ENCODE peak calls at places on chromosomes 7 and 10, in eight cellular contexts. One of them, this sample, is unnamed.

GRCh38 chr10:22649390-22649841 is 65.0 kb downstream of the PIP4K2A start:
- DNase-seq in left lung: no peak
- DNase-seq in endothelial cell: no peak
- DNase-seq in brain microvascular endothelial cell: no peak
- DNase-seq in ovary: no peak
- DNase-seq in GM20000: no peak
- DNase-seq in stomach: no peak
- DNase-seq in lower leg skin: no peak
- DNase-seq in this sample: no peak

GRCh38 chr7:46007194-46007593 is 86.1 kb upstream of the IGFBP3 start:
- DNase-seq in left lung: no peak
- DNase-seq in endothelial cell: no peak
- DNase-seq in brain microvascular endothelial cell: no peak
- DNase-seq in ovary: no peak
- DNase-seq in GM20000: no peak
- DNase-seq in stomach: no peak
- DNase-seq in lower leg skin: no peak
- DNase-seq in this sample: no peak

GRCh38 chr10:125113661-125114388 is 46.5 kb downstream of the CTBP2 start:
- DNase-seq in left lung: no peak
- DNase-seq in endothelial cell: no peak
- DNase-seq in brain microvascular endothelial cell: peak
- DNase-seq in ovary: no peak
- DNase-seq in GM20000: no peak
- DNase-seq in stomach: peak
- DNase-seq in lower leg skin: no peak
- DNase-seq in this sample: no peak

GRCh38 chr10:59536576-59537014 is 173.1 kb downstream of the SLC16A9 start:
- DNase-seq in left lung: no peak
- DNase-seq in endothelial cell: peak
- DNase-seq in brain microvascular endothelial cell: peak
- DNase-seq in ovary: peak
- DNase-seq in GM20000: no peak
- DNase-seq in stomach: no peak
- DNase-seq in lower leg skin: no peak
- DNase-seq in this sample: no peak

GRCh38 chr7:8261711-8262695 is at the start of gene ICA1:
- DNase-seq in left lung: peak
- DNase-seq in endothelial cell: peak
- DNase-seq in brain microvascular endothelial cell: peak
- DNase-seq in ovary: peak
- DNase-seq in GM20000: peak
- DNase-seq in stomach: peak
- DNase-seq in lower leg skin: peak
- DNase-seq in this sample: peak

GRCh38 chr7:125695631-125696030 is 766.0 kb upstream of the POT1 start:
- DNase-seq in left lung: no peak
- DNase-seq in endothelial cell: no peak
- DNase-seq in brain microvascular endothelial cell: no peak
- DNase-seq in ovary: no peak
- DNase-seq in GM20000: no peak
- DNase-seq in stomach: no peak
- DNase-seq in lower leg skin: no peak
- DNase-seq in this sample: no peak

GRCh38 chr7:1176891-1177373 is 16.9 kb upstream of the ZFAND2A start:
- DNase-seq in left lung: peak
- DNase-seq in endothelial cell: peak
- DNase-seq in brain microvascular endothelial cell: peak
- DNase-seq in ovary: peak
- DNase-seq in GM20000: peak
- DNase-seq in stomach: peak
- DNase-seq in lower leg skin: peak
- DNase-seq in this sample: peak

GRCh38 chr10:99964791-99965190 is 45.0 kb downstream of the DNMBP start:
- DNase-seq in left lung: no peak
- DNase-seq in endothelial cell: no peak
- DNase-seq in brain microvascular endothelial cell: no peak
- DNase-seq in ovary: no peak
- DNase-seq in GM20000: no peak
- DNase-seq in stomach: no peak
- DNase-seq in lower leg skin: no peak
- DNase-seq in this sample: no peak

GRCh38 chr7:64528770-64529169 is 34.1 kb downstream of the ZNF680 start:
- DNase-seq in left lung: no peak
- DNase-seq in endothelial cell: no peak
- DNase-seq in brain microvascular endothelial cell: no peak
- DNase-seq in ovary: no peak
- DNase-seq in GM20000: no peak
- DNase-seq in stomach: no peak
- DNase-seq in lower leg skin: no peak
- DNase-seq in this sample: no peak

GRCh38 chr7:99094369-99094768 is 49.5 kb downstream of the SMURF1 start:
- DNase-seq in left lung: no peak
- DNase-seq in endothelial cell: no peak
- DNase-seq in brain microvascular endothelial cell: no peak
- DNase-seq in ovary: no peak
- DNase-seq in GM20000: no peak
- DNase-seq in stomach: no peak
- DNase-seq in lower leg skin: no peak
- DNase-seq in this sample: no peak

GRCh38 chr10:126910798-126911197 is 5.6 kb downstream of the DOCK1 start:
- DNase-seq in left lung: no peak
- DNase-seq in endothelial cell: no peak
- DNase-seq in brain microvascular endothelial cell: no peak
- DNase-seq in ovary: no peak
- DNase-seq in GM20000: no peak
- DNase-seq in stomach: no peak
- DNase-seq in lower leg skin: no peak
- DNase-seq in this sample: no peak

GRCh38 chr7:15643000-15643705 is 43.3 kb downstream of the MEOX2 start:
- DNase-seq in left lung: peak
- DNase-seq in endothelial cell: no peak
- DNase-seq in brain microvascular endothelial cell: no peak
- DNase-seq in ovary: no peak
- DNase-seq in GM20000: no peak
- DNase-seq in stomach: no peak
- DNase-seq in lower leg skin: no peak
- DNase-seq in this sample: no peak

DNA sequence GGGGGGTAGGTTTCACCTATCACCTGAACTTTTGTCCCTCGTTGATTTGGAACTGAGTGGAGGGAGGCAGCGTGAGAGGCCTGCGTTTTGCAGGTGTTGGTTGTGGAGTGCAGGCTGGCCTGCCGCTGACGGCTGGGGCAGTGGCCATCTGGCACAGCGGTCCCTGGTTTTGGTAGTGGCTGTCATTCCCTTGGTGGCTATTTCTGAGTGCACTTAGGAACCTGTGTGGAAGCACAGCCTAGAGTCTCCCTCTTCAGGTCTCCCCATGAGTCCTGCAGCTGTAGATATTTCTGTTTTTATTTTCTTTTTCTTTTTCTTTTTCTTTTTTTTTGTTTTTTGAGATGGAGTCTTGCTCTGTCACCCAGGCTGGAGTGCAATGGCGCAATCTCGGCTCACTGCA is 129.2 kb downstream of the CUL2 start:
- DNase-seq in left lung: no peak
- DNase-seq in endothelial cell: no peak
- DNase-seq in brain microvascular endothelial cell: no peak
- DNase-seq in ovary: no peak
- DNase-seq in GM20000: no peak
- DNase-seq in stomach: no peak
- DNase-seq in lower leg skin: no peak
- DNase-seq in this sample: no peak
- TF ChIP-seq CTCF in left lung: no peak
- TF ChIP-seq CTCF in endothelial cell: no peak
- TF ChIP-seq CTCF in brain microvascular endothelial cell: peak
- TF ChIP-seq CTCF in ovary: no peak
- TF ChIP-seq CTCF in GM20000: no peak
- TF ChIP-seq CTCF in stomach: no peak
- TF ChIP-seq CTCF in lower leg skin: no peak
- TF ChIP-seq CTCF in this sample: no peak

GRCh38 chr10:93771354-93771753 is 13.6 kb downstream of the LGI1 start:
- DNase-seq in left lung: no peak
- DNase-seq in endothelial cell: no peak
- DNase-seq in brain microvascular endothelial cell: no peak
- DNase-seq in ovary: no peak
- DNase-seq in GM20000: no peak
- DNase-seq in stomach: no peak
- DNase-seq in lower leg skin: no peak
- DNase-seq in this sample: no peak

GRCh38 chr10:93773120-93773519 is 15.4 kb downstream of the LGI1 start:
- DNase-seq in left lung: no peak
- DNase-seq in endothelial cell: no peak
- DNase-seq in brain microvascular endothelial cell: no peak
- DNase-seq in ovary: no peak
- DNase-seq in GM20000: no peak
- DNase-seq in stomach: no peak
- DNase-seq in lower leg skin: no peak
- DNase-seq in this sample: no peak

GRCh38 chr10:93777092-93777491 is 19.4 kb downstream of the LGI1 start:
- DNase-seq in left lung: no peak
- DNase-seq in endothelial cell: no peak
- DNase-seq in brain microvascular endothelial cell: no peak
- DNase-seq in ovary: no peak
- DNase-seq in GM20000: no peak
- DNase-seq in stomach: no peak
- DNase-seq in lower leg skin: no peak
- DNase-seq in this sample: no peak

GRCh38 chr10:93773705-93774104 is 16.0 kb downstream of the LGI1 start:
- DNase-seq in left lung: no peak
- DNase-seq in endothelial cell: no peak
- DNase-seq in brain microvascular endothelial cell: no peak
- DNase-seq in ovary: no peak
- DNase-seq in GM20000: no peak
- DNase-seq in stomach: no peak
- DNase-seq in lower leg skin: no peak
- DNase-seq in this sample: no peak

GRCh38 chr10:93775330-93775729 is 17.6 kb downstream of the LGI1 start:
- DNase-seq in left lung: no peak
- DNase-seq in endothelial cell: no peak
- DNase-seq in brain microvascular endothelial cell: no peak
- DNase-seq in ovary: no peak
- DNase-seq in GM20000: no peak
- DNase-seq in stomach: no peak
- DNase-seq in lower leg skin: no peak
- DNase-seq in this sample: no peak
- TF ChIP-seq CTCF in left lung: no peak
- TF ChIP-seq CTCF in endothelial cell: no peak
- TF ChIP-seq CTCF in brain microvascular endothelial cell: no peak
- TF ChIP-seq CTCF in ovary: no peak
- TF ChIP-seq CTCF in GM20000: no peak
- TF ChIP-seq CTCF in stomach: no peak
- TF ChIP-seq CTCF in lower leg skin: no peak
- TF ChIP-seq CTCF in this sample: peak

DNA sequence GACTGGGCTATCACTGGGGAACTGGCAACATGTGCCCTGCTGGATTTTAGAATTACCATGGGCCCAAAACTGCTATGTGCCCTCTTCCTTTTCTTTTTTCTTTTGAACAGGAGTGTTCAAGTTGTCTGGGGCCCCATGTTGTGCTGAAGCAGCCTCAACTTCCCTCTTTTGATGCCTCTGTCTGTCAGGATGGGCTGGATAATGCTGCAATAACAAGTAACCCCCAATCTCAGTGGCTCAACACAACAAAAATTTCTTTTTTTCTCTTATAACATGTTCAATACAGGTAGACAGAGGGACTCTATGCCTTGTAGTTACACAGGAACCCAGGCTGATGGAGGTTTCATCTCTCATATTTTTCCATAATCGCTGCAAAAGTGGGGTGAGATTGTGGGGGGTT is 8.2 kb upstream of the PCBD1 start:
- DNase-seq in left lung: no peak
- DNase-seq in endothelial cell: no peak
- DNase-seq in brain microvascular endothelial cell: no peak
- DNase-seq in ovary: no peak
- DNase-seq in GM20000: no peak
- DNase-seq in stomach: no peak
- DNase-seq in lower leg skin: no peak
- DNase-seq in this sample: no peak
- TF ChIP-seq CTCF in left lung: no peak
- TF ChIP-seq CTCF in endothelial cell: no peak
- TF ChIP-seq CTCF in brain microvascular endothelial cell: no peak
- TF ChIP-seq CTCF in ovary: no peak
- TF ChIP-seq CTCF in GM20000: no peak
- TF ChIP-seq CTCF in stomach: no peak
- TF ChIP-seq CTCF in lower leg skin: no peak
- TF ChIP-seq CTCF in this sample: no peak

GRCh38 chr7:140232959-140233649 is 56.3 kb upstream of the KDM7A start:
- DNase-seq in left lung: no peak
- DNase-seq in endothelial cell: no peak
- DNase-seq in brain microvascular endothelial cell: no peak
- DNase-seq in ovary: no peak
- DNase-seq in GM20000: peak
- DNase-seq in stomach: no peak
- DNase-seq in lower leg skin: no peak
- DNase-seq in this sample: no peak

GRCh38 chr7:140229591-140230516 is 53.1 kb upstream of the KDM7A start:
- DNase-seq in left lung: peak
- DNase-seq in endothelial cell: peak
- DNase-seq in brain microvascular endothelial cell: no peak
- DNase-seq in ovary: no peak
- DNase-seq in GM20000: peak
- DNase-seq in stomach: peak
- DNase-seq in lower leg skin: no peak
- DNase-seq in this sample: no peak

GRCh38 chr7:140230862-140231778 is 54.3 kb upstream of the KDM7A start:
- DNase-seq in left lung: peak
- DNase-seq in endothelial cell: peak
- DNase-seq in brain microvascular endothelial cell: peak
- DNase-seq in ovary: no peak
- DNase-seq in GM20000: peak
- DNase-seq in stomach: peak
- DNase-seq in lower leg skin: peak
- DNase-seq in this sample: peak

GRCh38 chr7:140230517-140230861 is 53.7 kb upstream of the KDM7A start:
- DNase-seq in left lung: peak
- DNase-seq in endothelial cell: no peak
- DNase-seq in brain microvascular endothelial cell: no peak
- DNase-seq in ovary: no peak
- DNase-seq in GM20000: peak
- DNase-seq in stomach: peak
- DNase-seq in lower leg skin: no peak
- DNase-seq in this sample: no peak

DNA sequence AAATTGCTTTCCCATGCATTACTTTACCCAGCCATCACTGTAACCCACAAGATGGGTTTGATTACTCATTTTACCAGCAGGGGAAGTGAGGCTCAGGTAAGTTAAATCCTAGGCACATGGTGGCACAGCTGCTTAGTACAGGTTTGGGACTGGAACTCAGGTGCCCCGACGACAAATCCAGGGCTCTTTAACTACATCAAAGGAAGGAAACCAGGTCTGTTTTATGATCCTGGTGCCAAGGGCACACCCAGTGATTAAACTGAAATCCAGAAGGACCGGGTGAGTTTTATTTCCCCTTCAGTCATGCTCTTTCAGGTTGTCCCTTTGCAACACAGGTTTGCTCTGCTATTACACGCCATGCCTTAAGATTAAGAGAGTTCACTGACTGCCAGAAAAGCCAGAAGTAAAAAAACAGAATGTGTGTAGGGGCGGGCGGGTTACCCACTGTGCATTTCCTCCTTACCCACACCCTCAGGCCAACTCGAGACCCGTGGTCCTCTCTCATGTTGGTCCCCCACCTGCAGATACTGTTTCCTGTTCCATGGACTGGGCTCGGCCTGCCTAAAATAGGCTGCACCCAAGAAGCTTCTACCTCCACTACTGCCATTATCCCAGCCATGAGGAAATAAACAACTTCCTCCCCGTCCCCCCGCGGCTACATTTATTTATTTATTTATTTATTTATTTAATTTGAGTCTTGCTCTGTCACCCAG is 55.2 kb upstream of the KDM7A start:
- DNase-seq in left lung: no peak
- DNase-seq in endothelial cell: no peak
- DNase-seq in brain microvascular endothelial cell: no peak
- DNase-seq in ovary: no peak
- DNase-seq in GM20000: no peak
- DNase-seq in stomach: peak
- DNase-seq in lower leg skin: peak
- DNase-seq in this sample: no peak
- TF ChIP-seq CTCF in left lung: no peak
- TF ChIP-seq CTCF in endothelial cell: no peak
- TF ChIP-seq CTCF in brain microvascular endothelial cell: no peak
- TF ChIP-seq CTCF in ovary: no peak
- TF ChIP-seq CTCF in GM20000: no peak
- TF ChIP-seq CTCF in stomach: no peak
- TF ChIP-seq CTCF in lower leg skin: no peak
- TF ChIP-seq CTCF in this sample: no peak